ENCODE peak calls at places on chromosome 10, in seven cellular contexts. G is neural progenitor cell, S is GM06990, J is brain microvascular endothelial cell, R is Calu3, V is endothelial cell, Q is SK-N-SH. L is an unnamed sample.
A peak's percentile ranks its signal among the peaks of the same experiment; 100 is the strongest.

GRCh38 chr10:30176182-30176581 is 116.8 kb upstream of the JCAD start:
- DNase-seq in G (no peak), S (no peak), J (no peak), R (no peak), V (no peak), Q (no peak), L (peak; percentile 62)

GRCh38 chr10:80177781-80178636 is 27.3 kb downstream of the ANXA11 start:
- DNase-seq in G (no peak), S (no peak), J (no peak), R (no peak), V (no peak), Q (no peak), L (peak; percentile 74)

GRCh38 chr10:61791216-61791615 is 110.3 kb upstream of the ARID5B start:
- DNase-seq in G (no peak), S (no peak), J (peak; percentile 24), R (no peak), V (no peak), Q (no peak), L (peak; percentile 27)

GRCh38 chr10:116720241-116721047 is 21.9 kb downstream of the HSPA12A start:
- DNase-seq in G (peak; percentile 40), S (no peak), J (no peak), R (no peak), V (no peak), Q (no peak), L (no peak)

GRCh38 chr10:117511601-117512390 is 30.8 kb upstream of the EMX2 start:
- DNase-seq in G (no peak), S (no peak), J (no peak), R (no peak), V (no peak), Q (no peak), L (no peak)

GRCh38 chr10:113525713-113526112 is 27.1 kb upstream of the HABP2 start:
- DNase-seq in G (no peak), S (no peak), J (no peak), R (no peak), V (no peak), Q (no peak), L (no peak)

GRCh38 chr10:11294831-11295230 is 277.2 kb downstream of the CELF2 start:
- DNase-seq in G (no peak), S (no peak), J (no peak), R (no peak), V (no peak), Q (no peak), L (no peak)

GRCh38 chr10:63241898-63242297 is 108.8 kb downstream of the NRBF2 start:
- DNase-seq in G (no peak), S (no peak), J (no peak), R (no peak), V (no peak), Q (no peak), L (no peak)

GRCh38 chr10:29377333-29377961 is 88.6 kb downstream of the LYZL1 start:
- DNase-seq in G (peak; percentile 29), S (no peak), J (peak; percentile 22), R (no peak), V (no peak), Q (peak; percentile 55), L (peak; percentile 46)

GRCh38 chr10:116861796-116862195 is 12.5 kb downstream of the ENO4 start:
- DNase-seq in G (no peak), S (no peak), J (no peak), R (no peak), V (no peak), Q (no peak), L (no peak)

GRCh38 chr10:116099031-116099430 is 174.0 kb downstream of the GFRA1 start:
- DNase-seq in G (no peak), S (no peak), J (no peak), R (no peak), V (no peak), Q (no peak), L (no peak)

GRCh38 chr10:110354322-110354766 is 49.6 kb upstream of the SMNDC1 start:
- DNase-seq in G (peak; percentile 87), S (peak; percentile 59), J (peak; percentile 84), R (peak; percentile 72), V (peak; percentile 83), Q (peak; percentile 74), L (peak; percentile 87)
- TF ChIP-seq CTCF in G (peak; percentile 91), S (peak; percentile 81), J (peak; percentile 94), R (peak; percentile 33), V (peak; percentile 78), Q (peak; percentile 87), L (peak; percentile 91)

GRCh38 chr10:99411546-99411945 is 18.9 kb downstream of the GOT1 start:
- DNase-seq in G (no peak), S (no peak), J (no peak), R (no peak), V (no peak), Q (no peak), L (no peak)
- TF ChIP-seq CTCF in G (no peak), S (no peak), J (no peak), R (no peak), V (no peak), Q (no peak), L (peak; percentile 4)

GRCh38 chr10:78523453-78523852 is 489.8 kb downstream of the RPS24 start:
- DNase-seq in G (no peak), S (no peak), J (no peak), R (no peak), V (no peak), Q (no peak), L (no peak)

GRCh38 chr10:78524941-78525340 is 491.3 kb downstream of the RPS24 start:
- DNase-seq in G (no peak), S (no peak), J (no peak), R (no peak), V (no peak), Q (no peak), L (no peak)

GRCh38 chr10:78518224-78518623 is 484.6 kb downstream of the RPS24 start:
- DNase-seq in G (no peak), S (no peak), J (no peak), R (no peak), V (no peak), Q (no peak), L (no peak)

GRCh38 chr10:78524342-78524741 is 490.7 kb downstream of the RPS24 start:
- DNase-seq in G (no peak), S (no peak), J (no peak), R (no peak), V (no peak), Q (peak; percentile 55), L (no peak)

GRCh38 chr10:78520737-78521430 is 487.2 kb downstream of the RPS24 start:
- DNase-seq in G (peak; percentile 58), S (no peak), J (peak; percentile 12), R (peak; percentile 70), V (peak; percentile 17), Q (no peak), L (peak; percentile 58)
- TF ChIP-seq CTCF in G (peak; percentile 43), S (no peak), J (peak; percentile 74), R (peak; percentile 62), V (peak; percentile 39), Q (peak; percentile 48), L (peak; percentile 72)

GRCh38 chr10:70619271-70620019 is 16.9 kb upstream of the PRF1 start:
- DNase-seq in G (no peak), S (no peak), J (peak; percentile 34), R (no peak), V (no peak), Q (no peak), L (peak; percentile 40)
- TF ChIP-seq CTCF in G (peak; percentile 50), S (peak; percentile 49), J (peak; percentile 51), R (peak; percentile 39), V (peak; percentile 20), Q (peak; percentile 56), L (peak; percentile 76)

DNA sequence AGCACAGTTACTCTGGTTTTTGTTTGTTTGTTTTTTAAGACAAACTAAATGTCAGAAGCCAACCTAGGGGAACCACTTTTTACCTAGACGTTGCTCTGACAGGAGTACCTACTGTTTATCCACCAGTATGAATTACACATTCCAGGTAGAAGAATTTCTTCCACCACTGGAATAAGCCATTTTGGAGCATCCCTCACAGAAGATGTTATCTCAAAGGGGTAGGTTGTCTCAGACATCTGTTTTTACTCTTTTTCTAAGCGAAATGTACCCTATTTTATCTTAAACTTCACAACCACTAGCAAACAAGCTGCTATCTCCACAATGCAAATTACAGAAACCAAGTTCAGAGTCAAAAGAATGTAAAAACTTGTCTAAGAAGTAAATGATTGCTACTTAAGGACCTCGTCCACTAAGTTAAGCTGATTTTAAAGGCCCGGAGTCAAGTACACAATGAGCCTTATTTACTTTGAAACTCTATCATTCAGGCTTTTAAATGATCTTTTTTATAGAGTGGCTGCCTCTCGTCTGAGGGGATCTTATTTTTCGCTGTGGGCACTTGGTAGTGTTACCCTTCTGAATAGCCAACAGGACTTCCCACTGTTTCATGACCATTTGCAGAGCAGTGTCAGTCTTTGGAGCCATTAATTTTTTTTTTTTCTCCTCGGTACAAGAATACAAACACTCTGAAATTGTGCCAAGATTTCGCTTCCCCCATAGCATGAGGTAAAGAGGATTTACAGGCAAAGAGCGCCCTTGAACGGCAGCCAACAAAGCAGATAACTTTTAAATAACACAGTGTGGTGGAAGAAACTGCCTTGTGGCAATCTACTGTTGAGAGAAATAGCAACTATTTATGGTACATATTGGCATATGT is 15.7 kb upstream of the ARMC3 start:
- DNase-seq in G (no peak), S (no peak), J (peak; percentile 17), R (no peak), V (no peak), Q (peak; percentile 53), L (no peak)
- TF ChIP-seq CTCF in G (no peak), S (no peak), J (no peak), R (no peak), V (no peak), Q (no peak), L (no peak)